ENCODE peak calls at places on chromosomes 11 and 22, in six cellular contexts. V, N, Z, G, Y and D are unnamed samples.

GRCh38 chr11:83278351-83278750 is 7.8 kb downstream of the CCDC90B start:
- DNase-seq in V (peak; percentile 23), N (no peak), Z (no peak), G (no peak), Y (no peak), D (peak; percentile 50)

GRCh38 chr11:898160-898517 is 12.5 kb downstream of the CHID1 start:
- DNase-seq in V (peak; percentile 21), N (no peak), Z (no peak), G (no peak), Y (no peak), D (no peak)

GRCh38 chr11:62573006-62573591 is 592 bp downstream of the EEF1G start:
- DNase-seq in V (peak; percentile 27), N (no peak), Z (no peak), G (peak; percentile 28), Y (no peak), D (peak; percentile 29)

GRCh38 chr11:85810521-85810870 is 445 bp downstream of the SYTL2 start:
- DNase-seq in V (no peak), N (no peak), Z (no peak), G (no peak), Y (no peak), D (no peak)

GRCh38 chr11:1597331-1597741 is 758 bp downstream of the KRTAP5-2 start:
- DNase-seq in V (no peak), N (no peak), Z (no peak), G (no peak), Y (no peak), D (no peak)

GRCh38 chr22:29128891-29129643 is 56.2 kb downstream of the KREMEN1 start:
- DNase-seq in V (no peak), N (no peak), Z (no peak), G (no peak), Y (no peak), D (peak; percentile 72)

GRCh38 chr11:850777-851762 is 8.4 kb downstream of the TSPAN4 start:
- DNase-seq in V (peak; percentile 38), N (no peak), Z (no peak), G (no peak), Y (no peak), D (no peak)

GRCh38 chr11:123509737-123510578 is 79.9 kb downstream of the GRAMD1B start:
- DNase-seq in V (peak; percentile 81), N (no peak), Z (no peak), G (no peak), Y (no peak), D (peak; percentile 36)

GRCh38 chr11:14546672-14547071 is 26.5 kb upstream of the PSMA1 start:
- DNase-seq in V (no peak), N (no peak), Z (no peak), G (no peak), Y (no peak), D (no peak)

GRCh38 chr11:58770166-58770565 is 38.4 kb upstream of the GLYAT start:
- DNase-seq in V (peak; percentile 17), N (no peak), Z (no peak), G (no peak), Y (no peak), D (no peak)

GRCh38 chr11:61028135-61028729 is 56.8 kb downstream of the CD6 start:
- DNase-seq in V (no peak), N (no peak), Z (no peak), G (peak; percentile 33), Y (peak; percentile 9), D (no peak)

GRCh38 chr11:121703166-121703565 is 250.4 kb upstream of the SORL1-AS1 start:
- DNase-seq in V (no peak), N (no peak), Z (no peak), G (no peak), Y (no peak), D (no peak)

GRCh38 chr11:76355172-76355571 is 25.8 kb downstream of the THAP12 start:
- DNase-seq in V (no peak), N (no peak), Z (no peak), G (no peak), Y (no peak), D (no peak)

GRCh38 chr11:20671856-20672546 is 2.6 kb downstream of the NELL1 start:
- DNase-seq in V (no peak), N (no peak), Z (no peak), G (no peak), Y (no peak), D (no peak)

GRCh38 chr11:59754859-59755700 is at the start of gene STX3:
- DNase-seq in V (peak; percentile 53), N (peak; percentile 71), Z (no peak), G (peak; percentile 68), Y (peak; percentile 70), D (peak; percentile 92)

GRCh38 chr11:132300283-132300682 is 929.9 kb downstream of the NTM start:
- DNase-seq in V (no peak), N (no peak), Z (no peak), G (no peak), Y (no peak), D (peak; percentile 31)

GRCh38 chr22:42655693-42656092 is 6.5 kb upstream of the CYB5R3 start:
- DNase-seq in V (no peak), N (no peak), Z (no peak), G (peak; percentile 84), Y (no peak), D (no peak)

GRCh38 chr22:42154293-42154692 is 23.7 kb upstream of the CYP2D6 start:
- DNase-seq in V (no peak), N (no peak), Z (no peak), G (no peak), Y (no peak), D (no peak)

GRCh38 chr11:3860360-3860759 is 4.9 kb downstream of the STIM1 start:
- DNase-seq in V (no peak), N (no peak), Z (no peak), G (no peak), Y (no peak), D (no peak)

GRCh38 chr22:29581799-29582198 is 886 bp upstream of the NIPSNAP1 start:
- DNase-seq in V (no peak), N (no peak), Z (no peak), G (no peak), Y (no peak), D (no peak)

GRCh38 chr11:40290031-40290650 is 1169.3 kb downstream of the LRRC4C start:
- DNase-seq in V (no peak), N (no peak), Z (no peak), G (no peak), Y (no peak), D (no peak)

GRCh38 chr22:37300551-37301017 is 18.3 kb downstream of the CYTH4 start:
- DNase-seq in V (no peak), N (no peak), Z (no peak), G (no peak), Y (no peak), D (no peak)

GRCh38 chr22:25482868-25483639 is 81.4 kb upstream of the GRK3 start:
- DNase-seq in V (no peak), N (no peak), Z (no peak), G (no peak), Y (no peak), D (no peak)